ENCODE peak calls at places on chromosomes 7 and 10, in five cellular contexts. T is NB4, C is PC-3, B is endothelial cell, H is upper lobe of left lung. M is an unnamed sample.

GRCh38 chr7:2635810-2636701 is 4.3 kb downstream of the TTYH3 start:
- DNase-seq in T (no peak), C (no peak), B (no peak), H (peak), M (no peak)

GRCh38 chr10:102826148-102826796 is 10.9 kb downstream of the CYP17A1 start:
- DNase-seq in T (no peak), C (no peak), B (no peak), H (no peak), M (no peak)

GRCh38 chr7:142181211-142181610 is 69.7 kb downstream of the MGAM2 start:
- DNase-seq in T (no peak), C (no peak), B (no peak), H (no peak), M (no peak)

GRCh38 chr10:490256-490655 is 199.2 kb downstream of the DIP2C start:
- DNase-seq in T (no peak), C (no peak), B (no peak), H (no peak), M (no peak)

GRCh38 chr7:80907141-80907601 is 11.7 kb downstream of the SEMA3C start:
- DNase-seq in T (no peak), C (no peak), B (no peak), H (no peak), M (no peak)

GRCh38 chr10:63164045-63164722 is 31.1 kb downstream of the NRBF2 start:
- DNase-seq in T (peak), C (peak), B (no peak), H (no peak), M (no peak)

GRCh38 chr10:128631801-128632241 is 505.6 kb upstream of the MKI67 start:
- DNase-seq in T (peak), C (no peak), B (no peak), H (no peak), M (no peak)

GRCh38 chr10:33616921-33617320 is 282.5 kb upstream of the NRP1 start:
- DNase-seq in T (no peak), C (no peak), B (no peak), H (no peak), M (no peak)

GRCh38 chr7:111954056-111954455 is 252.1 kb downstream of the DOCK4 start:
- DNase-seq in T (no peak), C (no peak), B (no peak), H (no peak), M (no peak)

GRCh38 chr7:130913721-130914588 is 179.9 kb upstream of the KLF14 start:
- DNase-seq in T (peak), C (no peak), B (no peak), H (no peak), M (no peak)

GRCh38 chr7:7918736-7919448 is 49.7 kb upstream of the GLCCI1 start:
- DNase-seq in T (no peak), C (no peak), B (no peak), H (no peak), M (peak)

GRCh38 chr10:23892296-23892695 is 316.6 kb upstream of the KIAA1217 start:
- DNase-seq in T (no peak), C (peak), B (no peak), H (no peak), M (no peak)

GRCh38 chr7:47091141-47091540 is 490.8 kb downstream of the TNS3 start:
- DNase-seq in T (no peak), C (no peak), B (no peak), H (no peak), M (no peak)

GRCh38 chr7:50212016-50212325 is 92.5 kb upstream of the IKZF1 start:
- DNase-seq in T (no peak), C (no peak), B (no peak), H (no peak), M (no peak)

GRCh38 chr7:50214141-50214670 is 90.3 kb upstream of the IKZF1 start:
- DNase-seq in T (peak), C (no peak), B (no peak), H (no peak), M (no peak)

GRCh38 chr7:50211306-50212015 is 93.1 kb upstream of the IKZF1 start:
- DNase-seq in T (no peak), C (no peak), B (no peak), H (peak), M (no peak)

GRCh38 chr7:50213622-50214017 is 90.9 kb upstream of the IKZF1 start:
- DNase-seq in T (no peak), C (no peak), B (no peak), H (no peak), M (no peak)

DNA sequence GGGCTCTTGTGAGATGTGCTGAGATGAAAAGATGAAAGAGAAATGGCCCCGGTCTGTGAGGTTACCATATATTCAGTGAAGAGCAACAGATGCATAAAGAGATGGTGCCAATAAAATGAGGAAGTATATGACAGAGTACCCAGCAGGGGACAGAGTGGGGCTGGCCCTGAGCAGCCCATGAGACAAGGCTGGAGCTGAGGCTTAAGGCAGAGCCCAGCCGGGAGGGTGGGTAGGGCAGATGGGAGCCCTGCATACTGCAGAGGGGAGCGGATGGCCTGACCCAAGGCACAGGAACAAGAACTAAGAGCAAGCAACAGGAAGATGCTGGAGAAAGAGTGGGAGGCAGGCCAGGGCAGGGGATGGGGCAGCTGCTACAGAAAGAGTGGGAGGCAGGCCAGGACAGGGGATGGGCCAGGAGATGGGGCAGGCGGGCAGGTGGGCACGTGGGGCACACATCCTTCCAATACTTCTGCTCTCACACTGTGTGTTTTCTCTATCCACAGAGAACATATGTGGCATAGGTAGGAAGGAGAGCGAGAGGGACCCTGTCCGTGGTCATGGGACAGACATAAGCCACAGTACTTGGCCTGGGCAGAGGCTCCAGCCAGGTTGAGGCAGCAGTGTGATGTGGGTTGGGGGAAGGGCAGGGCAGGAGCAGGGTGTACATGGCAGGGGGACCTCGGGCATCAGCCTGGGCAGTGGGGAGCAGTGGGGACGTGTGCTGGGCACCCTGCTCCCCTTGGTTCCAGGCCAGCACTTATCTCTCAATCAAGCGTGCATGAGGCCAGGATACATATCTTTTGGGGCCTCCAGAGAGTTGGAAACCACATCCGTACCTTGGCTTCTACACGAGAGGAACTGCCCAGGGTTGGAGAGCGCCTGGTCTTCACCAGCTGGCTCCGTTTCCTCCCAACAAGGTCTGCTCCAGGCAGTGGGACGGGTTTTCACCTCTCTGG is 91.6 kb upstream of the IKZF1 start:
- DNase-seq in T (peak), C (no peak), B (no peak), H (peak), M (no peak)
- TF ChIP-seq CTCF in T (peak), C (no peak), B (no peak), H (no peak), M (peak)

DNA sequence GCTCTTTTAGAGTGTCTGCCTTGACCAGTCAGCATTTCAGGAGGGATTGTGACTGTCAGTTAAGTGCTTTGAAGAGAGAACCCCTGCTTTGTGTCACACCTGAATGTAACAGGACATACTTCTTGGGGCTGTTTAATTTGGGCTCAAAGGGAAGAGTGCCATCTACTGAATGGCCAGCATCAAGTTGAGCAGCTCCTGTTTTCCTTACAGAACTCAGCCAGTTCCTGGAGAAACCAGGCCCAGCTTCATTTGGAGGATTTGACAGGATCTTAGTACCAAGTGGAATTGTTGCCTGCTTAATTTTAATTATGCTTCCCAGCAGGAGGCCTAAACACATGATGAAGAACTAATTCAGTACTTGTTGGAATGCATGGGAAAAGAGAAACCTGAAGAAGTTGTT is 8.3 kb downstream of the ADD3 start:
- DNase-seq in T (no peak), C (peak), B (no peak), H (no peak), M (no peak)
- TF ChIP-seq CTCF in T (peak), C (peak), B (no peak), H (no peak), M (peak)

DNA sequence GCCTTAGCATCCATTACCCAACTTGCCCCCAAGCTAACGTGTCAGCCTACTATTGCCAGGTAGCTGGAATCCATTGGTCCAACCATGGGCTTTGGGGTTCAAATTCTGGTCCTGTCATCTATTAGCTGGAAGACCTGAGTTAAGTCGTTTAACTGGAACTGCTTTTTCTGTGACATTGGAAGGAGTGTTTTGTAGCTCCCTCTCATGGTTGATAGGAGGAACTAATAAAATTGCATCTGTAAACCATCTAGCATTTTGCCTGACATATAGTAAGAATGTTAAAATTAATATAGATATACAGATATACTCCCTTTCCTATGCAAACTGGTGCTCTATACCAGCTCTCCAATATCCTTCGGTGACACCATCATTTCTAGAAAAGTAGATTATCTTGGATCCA is 23.8 kb upstream of the SLF2 start:
- DNase-seq in T (peak), C (no peak), B (no peak), H (no peak), M (no peak)
- TF ChIP-seq CTCF in T (peak), C (peak), B (peak), H (no peak), M (peak)

GRCh38 chr10:14971867-14972448 is 12.8 kb downstream of the MEIG1 start:
- DNase-seq in T (peak), C (peak), B (peak), H (no peak), M (no peak)

GRCh38 chr10:14975672-14976273 is 16.6 kb downstream of the MEIG1 start:
- DNase-seq in T (no peak), C (no peak), B (no peak), H (no peak), M (no peak)
- TF ChIP-seq CTCF in T (no peak), C (no peak), B (no peak), H (no peak), M (no peak)

GRCh38 chr10:44959243-44960097 is at the start of gene RASSF4:
- DNase-seq in T (peak), C (peak), B (peak), H (peak), M (no peak)
- TF ChIP-seq CTCF in T (no peak), C (no peak), B (no peak), H (no peak), M (no peak)

DNA sequence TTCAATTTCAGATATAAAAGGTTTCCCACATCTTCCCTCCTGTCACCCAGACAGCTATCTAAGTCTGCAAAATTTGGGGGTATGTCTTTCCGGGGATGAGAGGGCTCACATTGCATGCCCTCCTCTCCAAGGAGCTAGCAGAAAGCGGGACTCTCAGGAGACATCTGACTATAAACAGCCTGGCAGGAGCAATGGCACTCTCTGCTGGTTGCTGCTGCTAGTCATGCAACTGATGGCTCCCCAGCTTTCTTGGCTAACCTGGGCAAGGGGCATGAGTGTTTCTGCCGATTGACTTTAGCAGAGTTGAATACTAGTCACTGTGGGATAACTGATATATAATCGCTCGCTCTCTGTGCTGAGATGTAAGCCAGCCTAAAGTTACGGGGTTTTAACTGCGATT is 12.0 kb downstream of the TBX20 start:
- DNase-seq in T (no peak), C (peak), B (no peak), H (no peak), M (no peak)
- TF ChIP-seq CTCF in T (no peak), C (no peak), B (no peak), H (no peak), M (no peak)

GRCh38 chr10:77973276-77973675 is 46.7 kb upstream of the DLG5 start:
- DNase-seq in T (no peak), C (no peak), B (no peak), H (no peak), M (no peak)

GRCh38 chr10:77975086-77975666 is 48.6 kb upstream of the DLG5 start:
- DNase-seq in T (no peak), C (no peak), B (no peak), H (no peak), M (no peak)

GRCh38 chr10:77977016-77977415 is 50.5 kb upstream of the DLG5 start:
- DNase-seq in T (no peak), C (no peak), B (no peak), H (no peak), M (no peak)

GRCh38 chr10:77972148-77972547 is 45.6 kb upstream of the DLG5 start:
- DNase-seq in T (no peak), C (no peak), B (no peak), H (no peak), M (no peak)

DNA sequence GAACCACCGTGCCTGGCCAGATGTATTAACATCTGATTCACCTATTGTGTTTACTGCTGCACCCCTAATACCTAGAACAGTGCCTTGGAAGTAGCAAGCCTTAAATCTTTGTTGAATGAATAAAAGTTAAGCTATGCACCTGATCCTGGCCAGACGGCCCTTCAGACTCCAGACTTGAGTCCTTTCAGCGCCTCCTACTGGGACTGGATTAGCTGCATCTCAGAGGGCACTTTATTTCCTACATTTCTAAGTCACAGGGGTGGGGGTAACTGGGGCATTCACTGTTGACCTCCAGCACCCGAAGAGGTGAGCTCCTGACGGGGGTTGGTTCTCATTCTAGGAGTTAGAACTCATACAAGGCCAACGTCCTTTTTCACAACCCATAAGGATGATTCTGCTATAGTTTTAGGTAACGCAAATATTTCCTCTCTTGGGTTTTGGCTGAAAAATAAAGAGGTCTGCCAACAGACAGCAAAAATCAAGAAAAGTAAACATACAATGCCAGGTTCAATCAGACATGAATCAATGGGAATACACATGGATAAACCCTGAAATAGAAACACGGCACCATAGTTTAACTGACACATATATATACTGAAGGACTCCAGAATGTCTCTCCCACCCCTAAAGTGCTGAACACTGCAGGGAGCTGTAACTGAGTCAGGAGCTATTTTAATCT is 48.0 kb upstream of the DLG5 start:
- DNase-seq in T (peak), C (peak), B (peak), H (no peak), M (no peak)
- TF ChIP-seq CTCF in T (peak), C (peak), B (peak), H (no peak), M (peak)

M was measured in GM12864.